ENCODE peak calls at places on chromosomes 16 and 17, in five cellular contexts. One of them, this sample, is unnamed.

GRCh38 chr16:29974291-29975133 is 844 bp downstream of the TAOK2 start:
- DNase-seq in skeletal muscle cell: no peak
- DNase-seq in prostate gland: no peak
- DNase-seq in cortex of kidney: no peak
- DNase-seq in glutamatergic neuron: peak
- DNase-seq in this sample: no peak

GRCh38 chr17:9228408-9229159 is 207.3 kb downstream of the NTN1 start:
- DNase-seq in skeletal muscle cell: peak
- DNase-seq in prostate gland: no peak
- DNase-seq in cortex of kidney: no peak
- DNase-seq in glutamatergic neuron: no peak
- DNase-seq in this sample: peak

GRCh38 chr17:50364715-50365114 is 8.3 kb downstream of the MRPL27 start:
- DNase-seq in skeletal muscle cell: no peak
- DNase-seq in prostate gland: no peak
- DNase-seq in cortex of kidney: no peak
- DNase-seq in glutamatergic neuron: no peak
- DNase-seq in this sample: no peak

GRCh38 chr17:52145496-52145895 is 13.0 kb downstream of the CA10 start:
- DNase-seq in skeletal muscle cell: no peak
- DNase-seq in prostate gland: no peak
- DNase-seq in cortex of kidney: no peak
- DNase-seq in glutamatergic neuron: no peak
- DNase-seq in this sample: peak

GRCh38 chr17:80747469-80747868 is 202.8 kb downstream of the RPTOR start:
- DNase-seq in skeletal muscle cell: no peak
- DNase-seq in prostate gland: no peak
- DNase-seq in cortex of kidney: no peak
- DNase-seq in glutamatergic neuron: no peak
- DNase-seq in this sample: no peak

GRCh38 chr17:7466644-7467341 is 12.6 kb downstream of the ZBTB4 start:
- DNase-seq in skeletal muscle cell: no peak
- DNase-seq in prostate gland: no peak
- DNase-seq in cortex of kidney: no peak
- DNase-seq in glutamatergic neuron: no peak
- DNase-seq in this sample: peak

GRCh38 chr17:27566673-27567562 is 64.1 kb upstream of the LGALS9 start:
- DNase-seq in skeletal muscle cell: no peak
- DNase-seq in prostate gland: no peak
- DNase-seq in cortex of kidney: no peak
- DNase-seq in glutamatergic neuron: no peak
- DNase-seq in this sample: no peak

GRCh38 chr17:80916246-80916645 is 75.4 kb upstream of the CHMP6 start:
- DNase-seq in skeletal muscle cell: no peak
- DNase-seq in prostate gland: no peak
- DNase-seq in cortex of kidney: no peak
- DNase-seq in glutamatergic neuron: no peak
- DNase-seq in this sample: no peak

GRCh38 chr16:71295950-71296349 is 6.7 kb upstream of the CMTR2 start:
- DNase-seq in skeletal muscle cell: no peak
- DNase-seq in prostate gland: no peak
- DNase-seq in cortex of kidney: no peak
- DNase-seq in glutamatergic neuron: no peak
- DNase-seq in this sample: no peak

GRCh38 chr16:68244481-68244902 is 681 bp upstream of the PLA2G15 start:
- DNase-seq in skeletal muscle cell: no peak
- DNase-seq in prostate gland: no peak
- DNase-seq in cortex of kidney: no peak
- DNase-seq in glutamatergic neuron: no peak
- DNase-seq in this sample: no peak